ENCODE peak calls at places on chromosomes 6 and 20, in six cellular contexts. A is non-pigmented ciliary epithelial cell, V is NCI-H774, B is BJ, R is mesothelial cell of epicardium, F is pancreas. Z is an unnamed sample.

GRCh38 chr6:15916581-15916980 is 212.3 kb upstream of the MYLIP start:
- DNase-seq in A (no peak), V (no peak), B (no peak), R (no peak), F (no peak), Z (no peak)

GRCh38 chr6:159456349-159456748 is 236.7 kb downstream of the SOD2 start:
- DNase-seq in A (no peak), V (no peak), B (no peak), R (no peak), F (no peak), Z (no peak)

GRCh38 chr6:32070814-32071466 is 32.7 kb downstream of the CYP21A2 start:
- DNase-seq in A (no peak), V (no peak), B (no peak), R (no peak), F (no peak), Z (no peak)

GRCh38 chr6:15822835-15823234 is 160.0 kb upstream of the DTNBP1 start:
- DNase-seq in A (no peak), V (no peak), B (no peak), R (peak; percentile 13), F (no peak), Z (no peak)

GRCh38 chr6:15077964-15078363 is 167.9 kb upstream of the JARID2 start:
- DNase-seq in A (no peak), V (no peak), B (no peak), R (no peak), F (no peak), Z (no peak)

GRCh38 chr6:28152531-28152930 is 10.8 kb downstream of the ZKSCAN8 start:
- DNase-seq in A (no peak), V (no peak), B (no peak), R (no peak), F (no peak), Z (no peak)

GRCh38 chr20:33914871-33915270 is 78.8 kb upstream of the RALY start:
- DNase-seq in A (peak; percentile 83), V (no peak), B (no peak), R (no peak), F (no peak), Z (peak; percentile 57)

GRCh38 chr6:15553736-15554294 is 109.0 kb downstream of the DTNBP1 start:
- DNase-seq in A (no peak), V (no peak), B (no peak), R (no peak), F (no peak), Z (no peak)

GRCh38 chr20:58692579-58693225 is at the start of gene NPEPL1:
- DNase-seq in A (no peak), V (peak; percentile 26), B (no peak), R (peak; percentile 69), F (peak; percentile 53), Z (peak; percentile 73)

GRCh38 chr6:105641507-105641906 is 238.6 kb upstream of the PREP start:
- DNase-seq in A (no peak), V (no peak), B (no peak), R (no peak), F (no peak), Z (no peak)

GRCh38 chr6:53321701-53322100 is 27.0 kb downstream of the ELOVL5 start:
- DNase-seq in A (no peak), V (no peak), B (no peak), R (no peak), F (no peak), Z (no peak)

GRCh38 chr20:44858959-44859358 is 26.5 kb upstream of the YWHAB start:
- DNase-seq in A (no peak), V (no peak), B (no peak), R (no peak), F (no peak), Z (peak; percentile 11)

GRCh38 chr20:57509665-57510237 is 15.2 kb downstream of the CTCFL start:
- DNase-seq in A (no peak), V (no peak), B (no peak), R (no peak), F (no peak), Z (no peak)

GRCh38 chr20:44247676-44248419 is 740 bp downstream of the GDAP1L1 start:
- DNase-seq in A (no peak), V (no peak), B (no peak), R (peak; percentile 66), F (no peak), Z (no peak)

GRCh38 chr20:51385941-51386530 is 156.5 kb downstream of the NFATC2 start:
- DNase-seq in A (no peak), V (no peak), B (no peak), R (no peak), F (no peak), Z (peak; percentile 20)

GRCh38 chr20:21048841-21049273 is 57.3 kb downstream of the LINC00237 start:
- DNase-seq in A (no peak), V (peak; percentile 7), B (no peak), R (no peak), F (peak; percentile 21), Z (peak; percentile 29)

GRCh38 chr20:59120491-59120890 is 43.1 kb upstream of the ZNF831 start:
- DNase-seq in A (no peak), V (no peak), B (no peak), R (no peak), F (no peak), Z (no peak)

GRCh38 chr6:127879685-127880084 is 21.2 kb downstream of the THEMIS start:
- DNase-seq in A (no peak), V (no peak), B (no peak), R (peak; percentile 54), F (no peak), Z (no peak)

GRCh38 chr6:165573671-165574070 is 89.4 kb downstream of the PDE10A start:
- DNase-seq in A (no peak), V (no peak), B (no peak), R (peak; percentile 42), F (peak; percentile 56), Z (no peak)

GRCh38 chr6:46042355-46042999 is 26.8 kb upstream of the CLIC5 start:
- DNase-seq in A (no peak), V (peak; percentile 57), B (no peak), R (no peak), F (no peak), Z (peak; percentile 13)

GRCh38 chr6:111845441-111845871 is 27.8 kb downstream of the FYN start:
- DNase-seq in A (no peak), V (no peak), B (no peak), R (no peak), F (no peak), Z (no peak)

GRCh38 chr6:149032599-149033405 is 284.7 kb upstream of the TAB2 start:
- DNase-seq in A (peak; percentile 80), V (no peak), B (peak; percentile 64), R (no peak), F (no peak), Z (no peak)

GRCh38 chr6:35764238-35764896 is 12.0 kb upstream of the CLPSL2 start:
- DNase-seq in A (no peak), V (peak; percentile 56), B (no peak), R (no peak), F (peak; percentile 36), Z (no peak)

GRCh38 chr6:35602133-35602946 is 86.4 kb downstream of the FKBP5 start:
- DNase-seq in A (no peak), V (peak; percentile 12), B (no peak), R (no peak), F (no peak), Z (peak; percentile 42)

GRCh38 chr6:126672654-126673053 is 332.7 kb downstream of the CENPW start:
- DNase-seq in A (no peak), V (no peak), B (no peak), R (no peak), F (no peak), Z (no peak)

GRCh38 chr6:44254957-44255808 is 2.1 kb downstream of the SLC35B2 start:
- DNase-seq in A (no peak), V (no peak), B (no peak), R (no peak), F (no peak), Z (no peak)

GRCh38 chr6:149236584-149236983 is 80.9 kb upstream of the TAB2 start:
- DNase-seq in A (no peak), V (peak; percentile 48), B (no peak), R (no peak), F (no peak), Z (no peak)

GRCh38 chr20:39645130-39645529 is 683.0 kb downstream of the DHX35 start:
- DNase-seq in A (no peak), V (peak; percentile 11), B (no peak), R (no peak), F (no peak), Z (no peak)

GRCh38 chr6:36340671-36341454 is 4.2 kb upstream of the BNIP5 start:
- DNase-seq in A (no peak), V (peak; percentile 25), B (no peak), R (peak; percentile 85), F (peak; percentile 70), Z (peak; percentile 58)

GRCh38 chr6:56865081-56865875 is 89.6 kb upstream of the BEND6 start:
- DNase-seq in A (no peak), V (no peak), B (no peak), R (no peak), F (no peak), Z (no peak)

GRCh38 chr6:131787955-131788712 is 19.7 kb upstream of the ENPP1 start:
- DNase-seq in A (no peak), V (peak; percentile 24), B (no peak), R (no peak), F (no peak), Z (no peak)

GRCh38 chr6:33276864-33277662 is at the start of gene B3GALT4:
- DNase-seq in A (no peak), V (peak; percentile 75), B (no peak), R (peak; percentile 76), F (no peak), Z (peak; percentile 63)

GRCh38 chr20:62367483-62368302 is 581 bp upstream of the LAMA5 start:
- DNase-seq in A (no peak), V (no peak), B (no peak), R (peak; percentile 63), F (no peak), Z (no peak)

GRCh38 chr20:61949363-61949713 is 116.3 kb downstream of the TAF4 start:
- DNase-seq in A (no peak), V (no peak), B (no peak), R (no peak), F (no peak), Z (peak; percentile 13)

GRCh38 chr20:57656252-57656820 is 36.1 kb upstream of the ZBP1 start:
- DNase-seq in A (no peak), V (no peak), B (no peak), R (no peak), F (no peak), Z (no peak)

GRCh38 chr20:24357169-24357568 is 112.3 kb upstream of the SYNDIG1 start:
- DNase-seq in A (no peak), V (no peak), B (no peak), R (no peak), F (no peak), Z (no peak)

GRCh38 chr6:145809785-145810184 is 4.8 kb downstream of the FBXO30 start:
- DNase-seq in A (no peak), V (no peak), B (no peak), R (no peak), F (no peak), Z (no peak)

GRCh38 chr6:52995913-52996685 is 1.0 kb upstream of the GSTA4 start:
- DNase-seq in A (peak; percentile 73), V (no peak), B (no peak), R (peak; percentile 44), F (no peak), Z (no peak)

GRCh38 chr6:33314943-33315752 is 1.3 kb upstream of the TAPBP start:
- DNase-seq in A (no peak), V (peak; percentile 24), B (no peak), R (no peak), F (peak; percentile 52), Z (no peak)

GRCh38 chr20:61439251-61439650 is 187.2 kb downstream of the CDH4 start:
- DNase-seq in A (no peak), V (no peak), B (no peak), R (no peak), F (no peak), Z (no peak)

Z was measured in naive thymus-derived CD4-positive, alpha-beta T cell.